ENCODE peak calls at places on chromosome 6, in eight cellular contexts. S, A, G, B, D, C, R and L are unnamed samples.

GRCh38 chr6:52389626-52390360 is 27.8 kb downstream of the PAQR8 start:
- DNase-seq in S (peak; percentile 31), A (peak; percentile 53), G (peak; percentile 30), B (peak; percentile 19), D (peak; percentile 19), C (peak; percentile 89), R (peak; percentile 73), L (no peak)

GRCh38 chr6:44932651-44933091 is 395.5 kb upstream of the RUNX2 start:
- DNase-seq in S (no peak), A (no peak), G (no peak), B (no peak), D (no peak), C (no peak), R (no peak), L (no peak)

GRCh38 chr6:37078814-37079213 is 73.4 kb downstream of the FGD2 start:
- DNase-seq in S (peak; percentile 46), A (no peak), G (no peak), B (no peak), D (no peak), C (no peak), R (no peak), L (no peak)

GRCh38 chr6:56087421-56087820 is 160.0 kb downstream of the COL21A1 start:
- DNase-seq in S (no peak), A (no peak), G (no peak), B (peak; percentile 78), D (no peak), C (no peak), R (peak; percentile 86), L (no peak)

GRCh38 chr6:111865049-111865585 is 8.1 kb downstream of the FYN start:
- DNase-seq in S (no peak), A (no peak), G (no peak), B (no peak), D (no peak), C (no peak), R (no peak), L (no peak)

GRCh38 chr6:30461055-30461454 is 28.3 kb upstream of the HLA-E start:
- DNase-seq in S (no peak), A (no peak), G (no peak), B (no peak), D (no peak), C (no peak), R (no peak), L (no peak)

GRCh38 chr6:43923376-43924221 is 153.6 kb downstream of the VEGFA start:
- DNase-seq in S (peak; percentile 68), A (no peak), G (no peak), B (peak; percentile 7), D (no peak), C (peak; percentile 45), R (no peak), L (no peak)

GRCh38 chr6:27505209-27506027 is 32.5 kb upstream of the ZNF184 start:
- DNase-seq in S (peak; percentile 37), A (no peak), G (peak; percentile 80), B (peak; percentile 89), D (no peak), C (no peak), R (peak; percentile 37), L (no peak)

GRCh38 chr6:11273406-11274065 is 41.1 kb upstream of the NEDD9 start:
- DNase-seq in S (no peak), A (no peak), G (no peak), B (no peak), D (no peak), C (no peak), R (no peak), L (no peak)

GRCh38 chr6:119035459-119035858 is 43.0 kb downstream of the FAM184A start:
- DNase-seq in S (no peak), A (no peak), G (no peak), B (no peak), D (no peak), C (no peak), R (no peak), L (no peak)

GRCh38 chr6:30775104-30775503 is 30.8 kb upstream of the IER3 start:
- DNase-seq in S (no peak), A (no peak), G (no peak), B (no peak), D (no peak), C (no peak), R (no peak), L (no peak)

GRCh38 chr6:70343313-70343712 is 40.4 kb upstream of the COL9A1 start:
- DNase-seq in S (no peak), A (no peak), G (no peak), B (no peak), D (no peak), C (no peak), R (no peak), L (no peak)

GRCh38 chr6:106511274-106512047 is 117.8 kb downstream of the RTN4IP1 start:
- DNase-seq in S (peak; percentile 72), A (no peak), G (no peak), B (no peak), D (no peak), C (no peak), R (peak; percentile 26), L (no peak)

GRCh38 chr6:54992789-54993188 is 146.2 kb downstream of the FAM83B start:
- DNase-seq in S (no peak), A (no peak), G (peak; percentile 52), B (no peak), D (no peak), C (no peak), R (no peak), L (no peak)

GRCh38 chr6:83193747-83194582 is 808 bp downstream of the RWDD2A start:
- DNase-seq in S (peak; percentile 21), A (peak; percentile 44), G (peak; percentile 48), B (no peak), D (peak; percentile 49), C (peak; percentile 84), R (peak; percentile 44), L (no peak)

GRCh38 chr6:10633216-10633615 is 61.2 kb downstream of the C6orf52 start:
- DNase-seq in S (peak; percentile 31), A (no peak), G (no peak), B (peak; percentile 77), D (no peak), C (no peak), R (peak; percentile 76), L (peak; percentile 30)

DNA sequence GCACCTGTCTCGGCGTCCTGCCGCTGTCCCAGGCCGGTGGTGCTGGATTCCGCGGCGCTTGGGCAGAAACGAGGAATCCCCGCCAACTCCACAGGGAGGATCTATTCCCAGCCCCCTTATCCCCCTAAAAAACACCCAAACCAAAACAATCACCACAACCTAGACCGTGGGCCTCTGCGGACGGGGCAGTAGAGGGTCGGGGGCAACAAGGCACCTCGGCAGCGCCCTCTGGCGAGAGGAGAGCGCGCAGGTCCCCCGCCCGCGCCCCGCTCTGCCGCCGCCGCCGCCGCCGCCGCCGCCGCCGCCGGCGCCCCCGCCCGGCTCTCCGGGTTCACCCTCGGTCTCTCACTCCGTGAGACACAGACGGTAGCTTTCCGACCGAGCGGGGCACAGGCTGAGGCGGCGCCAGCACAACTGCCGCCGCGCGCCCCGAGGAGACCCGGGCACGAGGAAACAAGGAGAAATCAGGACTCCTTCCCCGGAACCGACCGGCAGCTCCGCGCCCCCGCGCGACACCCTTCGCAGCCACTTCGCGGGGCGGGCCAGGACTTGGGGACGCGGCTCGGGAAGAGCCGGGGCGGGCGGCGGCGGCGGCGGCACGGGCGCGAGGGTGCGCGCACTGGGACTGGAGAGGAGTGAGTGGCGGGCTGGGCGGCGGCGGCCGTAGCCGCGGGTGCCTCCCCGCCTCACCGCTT is at the start of gene SLC35F1:
- DNase-seq in S (peak; percentile 21), A (peak; percentile 32), G (peak; percentile 75), B (peak; percentile 22), D (peak; percentile 25), C (peak; percentile 71), R (peak; percentile 31), L (no peak)
- H3K4me3 ChIP-seq in S (peak within 1 kb of the TSS; percentile 46), A (peak within 1 kb of the TSS; percentile 36), G (peak within 1 kb of the TSS; percentile 64), B (peak within 1 kb of the TSS; percentile 57), D (peak within 1 kb of the TSS; percentile 75), C (peak within 1 kb of the TSS; percentile 53), R (peak within 1 kb of the TSS; percentile 37), L (peak within 1 kb of the TSS; percentile 56)

GRCh38 chr6:168033791-168034190 is 36.3 kb downstream of the KIF25 start:
- DNase-seq in S (no peak), A (no peak), G (peak; percentile 10), B (no peak), D (no peak), C (no peak), R (no peak), L (no peak)

GRCh38 chr6:168030881-168031280 is 33.4 kb downstream of the KIF25 start:
- DNase-seq in S (no peak), A (no peak), G (no peak), B (no peak), D (no peak), C (no peak), R (no peak), L (no peak)

GRCh38 chr6:168031411-168032382 is 34.2 kb downstream of the KIF25 start:
- DNase-seq in S (peak; percentile 81), A (no peak), G (peak; percentile 58), B (peak; percentile 16), D (peak; percentile 53), C (no peak), R (no peak), L (no peak)

GRCh38 chr6:168030218-168030693 is 32.8 kb downstream of the KIF25 start:
- DNase-seq in S (no peak), A (no peak), G (no peak), B (no peak), D (no peak), C (no peak), R (no peak), L (no peak)

GRCh38 chr6:168032383-168032760 is 34.9 kb downstream of the KIF25 start:
- DNase-seq in S (peak; percentile 80), A (no peak), G (no peak), B (peak; percentile 89), D (no peak), C (no peak), R (no peak), L (peak; percentile 52)
- TF ChIP-seq CTCF in S (peak; percentile 72), A (no peak), G (no peak), B (peak; percentile 76), D (no peak), C (no peak), R (no peak), L (peak; percentile 55)

DNA sequence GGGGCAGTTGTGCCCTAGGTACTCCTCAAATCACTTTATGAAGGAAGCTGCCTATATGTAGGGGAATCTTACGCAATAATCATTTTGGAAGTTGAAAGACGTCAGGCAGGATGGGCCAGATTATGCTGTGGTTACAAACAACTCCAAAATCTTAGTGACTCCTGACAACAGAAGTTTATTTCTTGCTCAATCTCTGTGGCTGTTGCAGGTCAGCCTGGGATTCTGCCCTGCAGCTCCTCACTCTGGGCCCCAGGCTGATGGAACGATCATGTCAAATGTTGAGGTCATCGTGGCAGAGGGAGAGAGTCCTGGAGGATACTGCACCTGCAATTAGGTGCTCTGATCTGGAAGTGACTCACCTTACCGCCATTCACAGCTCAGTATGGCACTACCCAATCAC is 88.4 kb downstream of the ZDHHC14 start:
- DNase-seq in S (peak; percentile 65), A (no peak), G (no peak), B (no peak), D (no peak), C (no peak), R (no peak), L (no peak)
- H3K4me3 ChIP-seq in S (no peak overlapping the region), A (no peak overlapping the region), G (no peak overlapping the region), B (no peak overlapping the region), D (no peak overlapping the region), C (no peak overlapping the region), R (no peak overlapping the region), L (no peak overlapping the region)

DNA sequence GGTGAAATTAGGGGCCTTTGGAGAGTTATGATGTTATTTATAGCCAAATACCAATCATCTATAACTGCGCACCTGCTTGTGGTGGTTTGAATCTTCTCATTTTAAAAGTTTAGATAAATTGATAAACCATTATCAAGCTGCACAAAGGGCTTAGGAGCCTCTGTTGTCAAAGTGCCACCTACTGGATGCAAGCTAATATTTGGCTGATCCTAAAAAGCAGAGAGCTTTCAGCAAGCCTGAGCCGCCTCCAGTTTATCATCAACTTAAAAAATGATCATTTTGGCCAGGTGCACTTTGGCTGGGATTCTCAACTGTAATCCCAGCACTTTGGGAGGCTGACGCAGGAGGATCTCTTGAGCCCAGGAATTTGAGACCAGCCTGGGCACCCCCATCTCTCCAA is 58.5 kb upstream of the ATXN1 start:
- DNase-seq in S (peak; percentile 32), A (no peak), G (no peak), B (no peak), D (no peak), C (no peak), R (peak; percentile 10), L (no peak)
- TF ChIP-seq CTCF in S (peak; percentile 45), A (no peak), G (no peak), B (peak; percentile 64), D (peak; percentile 35), C (no peak), R (peak; percentile 20), L (peak; percentile 52)